ENCODE peak calls at places on chromosome X, in five cellular contexts. One of them, this sample, is unnamed. For H3K9me3, the result is how much of the 10 kb centered on the place peaks cover.

GRCh38 chrX:18886344-18887161 is 97.4 kb downstream of the PHKA2 start:
- DNase-seq in esophagus squamous epithelium: no peak
- DNase-seq in ascending aorta: peak
- DNase-seq in ovary: peak
- DNase-seq in thyroid gland: peak
- DNase-seq in this sample: peak

GRCh38 chrX:68999351-68999750 is 165.9 kb downstream of the PJA1 start:
- DNase-seq in esophagus squamous epithelium: no peak
- DNase-seq in ascending aorta: no peak
- DNase-seq in ovary: no peak
- DNase-seq in thyroid gland: no peak
- DNase-seq in this sample: no peak

GRCh38 chrX:123223859-123224258 is 39.8 kb downstream of the GRIA3 start:
- DNase-seq in esophagus squamous epithelium: no peak
- DNase-seq in ascending aorta: no peak
- DNase-seq in ovary: no peak
- DNase-seq in thyroid gland: no peak
- DNase-seq in this sample: no peak

GRCh38 chrX:15292861-15293260 is 22.6 kb downstream of the ASB11 start:
- DNase-seq in esophagus squamous epithelium: no peak
- DNase-seq in ascending aorta: no peak
- DNase-seq in ovary: no peak
- DNase-seq in thyroid gland: no peak
- DNase-seq in this sample: no peak

GRCh38 chrX:96483642-96484160 is 200.9 kb upstream of the DIAPH2 start:
- DNase-seq in esophagus squamous epithelium: no peak
- DNase-seq in ascending aorta: no peak
- DNase-seq in ovary: no peak
- DNase-seq in thyroid gland: no peak
- DNase-seq in this sample: no peak

GRCh38 chrX:68841251-68842049 is 12.6 kb downstream of the EFNB1 start:
- DNase-seq in esophagus squamous epithelium: no peak
- DNase-seq in ascending aorta: no peak
- DNase-seq in ovary: no peak
- DNase-seq in thyroid gland: peak
- DNase-seq in this sample: no peak

GRCh38 chrX:45622538-45622937 is 421.9 kb upstream of the DIPK2B start:
- DNase-seq in esophagus squamous epithelium: no peak
- DNase-seq in ascending aorta: no peak
- DNase-seq in ovary: no peak
- DNase-seq in thyroid gland: no peak
- DNase-seq in this sample: no peak

GRCh38 chrX:70254063-70254400 is 6.0 kb downstream of the P2RY4 start:
- DNase-seq in esophagus squamous epithelium: no peak
- DNase-seq in ascending aorta: no peak
- DNase-seq in ovary: no peak
- DNase-seq in thyroid gland: no peak
- DNase-seq in this sample: no peak

GRCh38 chrX:39769748-39770147 is 328.0 kb downstream of the BCOR start:
- DNase-seq in esophagus squamous epithelium: no peak
- DNase-seq in ascending aorta: no peak
- DNase-seq in ovary: no peak
- DNase-seq in thyroid gland: no peak
- DNase-seq in this sample: no peak

GRCh38 chrX:107628662-107629532 is 587 bp downstream of the PRPS1 start:
- DNase-seq in esophagus squamous epithelium: no peak
- DNase-seq in ascending aorta: no peak
- DNase-seq in ovary: peak
- DNase-seq in thyroid gland: peak
- DNase-seq in this sample: peak

GRCh38 chrX:107630031-107630689 is 1.9 kb downstream of the PRPS1 start:
- DNase-seq in esophagus squamous epithelium: no peak
- DNase-seq in ascending aorta: no peak
- DNase-seq in ovary: no peak
- DNase-seq in thyroid gland: no peak
- DNase-seq in this sample: no peak

GRCh38 chrX:107627792-107628661 is at the start of gene PRPS1:
- DNase-seq in esophagus squamous epithelium: peak
- DNase-seq in ascending aorta: peak
- DNase-seq in ovary: peak
- DNase-seq in thyroid gland: peak
- DNase-seq in this sample: peak

GRCh38 chrX:107626916-107627315 is 1.4 kb upstream of the PRPS1 start:
- DNase-seq in esophagus squamous epithelium: no peak
- DNase-seq in ascending aorta: no peak
- DNase-seq in ovary: no peak
- DNase-seq in thyroid gland: no peak
- DNase-seq in this sample: no peak

DNA sequence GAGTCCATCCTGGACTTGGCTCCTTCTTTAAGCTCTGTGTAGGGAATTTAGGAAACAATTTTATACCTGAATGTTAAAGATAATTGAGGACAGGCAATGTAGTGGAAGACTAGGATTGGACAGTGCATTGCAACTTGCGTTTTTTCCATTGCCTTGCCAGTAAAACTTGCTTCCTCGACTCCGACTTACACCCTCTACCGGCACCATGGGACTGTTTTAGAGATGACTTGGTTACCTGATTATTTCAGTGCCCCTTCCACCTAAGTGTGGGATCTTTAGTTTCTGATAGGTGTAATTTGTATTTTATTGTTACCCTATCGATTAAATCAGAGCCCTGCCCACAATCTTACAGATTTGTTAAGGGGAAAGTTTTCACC is 1.2 kb downstream of the PRPS1 start:
- DNase-seq in esophagus squamous epithelium: no peak
- DNase-seq in ascending aorta: no peak
- DNase-seq in ovary: no peak
- DNase-seq in thyroid gland: peak
- DNase-seq in this sample: no peak
- TF ChIP-seq CTCF in esophagus squamous epithelium: no peak
- TF ChIP-seq CTCF in ascending aorta: peak
- TF ChIP-seq CTCF in ovary: no peak
- TF ChIP-seq CTCF in thyroid gland: no peak
- TF ChIP-seq CTCF in this sample: no peak

GRCh38 chrX:75649829-75650228 is 127.0 kb upstream of the ZDHHC15 start:
- DNase-seq in esophagus squamous epithelium: no peak
- DNase-seq in ascending aorta: no peak
- DNase-seq in ovary: no peak
- DNase-seq in thyroid gland: no peak
- DNase-seq in this sample: no peak
- H3K9me3 ChIP-seq in esophagus squamous epithelium: under half
- H3K9me3 ChIP-seq in ascending aorta: under half
- H3K9me3 ChIP-seq in ovary: under half
- H3K9me3 ChIP-seq in thyroid gland: under half
- H3K9me3 ChIP-seq in this sample: under half

DNA sequence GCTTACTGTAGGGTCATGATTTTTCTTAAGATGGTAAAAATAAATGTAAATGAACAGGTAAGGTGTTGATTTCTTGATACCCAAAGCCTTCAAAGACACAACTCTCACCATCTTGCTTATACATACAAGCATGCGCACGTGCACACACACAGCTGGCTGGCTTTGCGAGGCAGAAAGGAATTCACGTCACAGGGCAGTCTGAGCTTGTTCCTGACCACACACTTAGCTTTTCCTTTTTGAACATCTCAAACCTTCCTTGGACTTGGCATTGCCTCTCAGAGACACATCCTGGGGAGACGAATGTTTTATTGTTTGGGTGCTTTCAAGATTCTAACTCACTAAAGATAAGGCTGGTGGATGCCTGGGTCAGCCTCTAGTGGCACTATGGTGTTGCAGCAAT is 175.0 kb downstream of the NHS start:
- DNase-seq in esophagus squamous epithelium: no peak
- DNase-seq in ascending aorta: no peak
- DNase-seq in ovary: no peak
- DNase-seq in thyroid gland: no peak
- DNase-seq in this sample: no peak
- TF ChIP-seq CTCF in esophagus squamous epithelium: no peak
- TF ChIP-seq CTCF in ascending aorta: no peak
- TF ChIP-seq CTCF in ovary: no peak
- TF ChIP-seq CTCF in thyroid gland: no peak
- TF ChIP-seq CTCF in this sample: no peak

GRCh38 chrX:73850124-73851013 is 287.4 kb downstream of the CHIC1 start:
- DNase-seq in esophagus squamous epithelium: no peak
- DNase-seq in ascending aorta: no peak
- DNase-seq in ovary: peak
- DNase-seq in thyroid gland: peak
- DNase-seq in this sample: peak
- H3K9me3 ChIP-seq in esophagus squamous epithelium: under half
- H3K9me3 ChIP-seq in ascending aorta: under half
- H3K9me3 ChIP-seq in ovary: under half
- H3K9me3 ChIP-seq in thyroid gland: under half
- H3K9me3 ChIP-seq in this sample: under half

DNA sequence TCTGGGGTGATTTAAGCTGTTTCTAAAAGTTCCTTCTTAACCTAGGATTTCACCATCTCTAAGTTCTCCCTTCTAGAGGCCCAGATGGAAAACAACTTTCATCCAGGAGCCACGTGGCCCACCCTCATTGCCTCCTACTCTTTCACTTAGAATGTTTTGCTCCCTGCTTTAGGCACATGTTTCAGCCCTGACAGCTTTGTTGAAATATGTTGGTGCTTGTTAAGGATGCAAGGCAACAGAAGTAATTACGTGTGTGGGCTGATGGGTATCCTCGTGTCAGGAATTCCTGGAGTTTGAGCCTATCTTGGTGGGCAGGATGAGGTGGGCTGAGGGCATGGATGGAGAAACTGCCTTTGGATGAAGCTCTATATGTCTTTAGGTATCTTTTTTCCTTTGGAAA is 131.3 kb downstream of the GUCY2F start:
- DNase-seq in esophagus squamous epithelium: no peak
- DNase-seq in ascending aorta: no peak
- DNase-seq in ovary: peak
- DNase-seq in thyroid gland: no peak
- DNase-seq in this sample: no peak
- TF ChIP-seq CTCF in esophagus squamous epithelium: no peak
- TF ChIP-seq CTCF in ascending aorta: no peak
- TF ChIP-seq CTCF in ovary: no peak
- TF ChIP-seq CTCF in thyroid gland: no peak
- TF ChIP-seq CTCF in this sample: no peak

DNA sequence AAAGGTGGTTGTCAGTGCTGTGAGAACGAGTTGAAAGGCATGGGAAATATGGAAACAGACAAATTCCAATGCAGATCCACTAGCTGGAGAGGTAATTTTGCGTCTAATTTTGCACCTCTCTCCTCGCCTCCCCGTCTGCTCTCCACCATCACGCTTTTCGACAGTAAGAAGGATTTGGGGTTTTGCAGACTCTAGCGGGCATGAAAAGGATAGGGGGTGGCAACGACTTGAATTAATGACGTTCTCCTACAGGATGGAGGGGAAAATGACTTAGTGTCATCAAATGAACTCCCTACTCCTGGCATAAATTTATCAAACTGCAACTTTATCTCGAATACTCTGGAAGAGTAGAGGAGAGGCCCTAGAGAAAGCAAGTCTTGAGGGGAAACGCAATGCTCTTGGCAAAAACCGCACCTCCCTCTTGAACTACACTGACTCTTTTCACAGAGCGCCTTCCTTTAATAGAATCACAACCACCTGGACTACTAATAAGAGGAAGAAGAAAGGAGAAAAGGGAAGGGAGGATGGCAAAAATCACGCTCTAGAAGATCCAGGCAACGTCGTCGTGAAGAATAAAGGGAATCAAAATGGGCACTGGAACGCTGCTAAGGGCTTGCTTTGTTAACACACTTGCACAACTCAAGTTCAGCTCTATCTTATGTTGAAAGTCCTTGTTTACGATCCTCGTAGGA is 876 bp upstream of the SLITRK2 start:
- DNase-seq in esophagus squamous epithelium: no peak
- DNase-seq in ascending aorta: no peak
- DNase-seq in ovary: no peak
- DNase-seq in thyroid gland: no peak
- DNase-seq in this sample: no peak
- H3K9me3 ChIP-seq in esophagus squamous epithelium: under half
- H3K9me3 ChIP-seq in ascending aorta: under half
- H3K9me3 ChIP-seq in ovary: under half
- H3K9me3 ChIP-seq in thyroid gland: under half
- H3K9me3 ChIP-seq in this sample: under half